ENCODE peak calls at places on chromosomes 1 and 21, in six cellular contexts. V is NCI-H1930; L is stimulated activated CD8-positive, alpha-beta memory T cell treated with anti-CD3 and anti-CD28 coated beads, Interleukin-15, amount 100 ng/mL, for 4 hours; O is H1; Z is CMK; Q is activated naive CD4-positive, alpha-beta T cell. W is an unnamed sample.

GRCh38 chr1:222107975-222108374 is 366.1 kb upstream of the DUSP10 start:
- DNase-seq in V (no peak), L (no peak), O (no peak), Z (no peak), Q (no peak), W (no peak)

GRCh38 chr21:17798796-17799195 is 20.4 kb downstream of the C21orf91 start:
- DNase-seq in V (no peak), L (no peak), O (no peak), Z (no peak), Q (no peak), W (no peak)

GRCh38 chr1:71944006-71944405 is 338.3 kb downstream of the NEGR1 start:
- DNase-seq in V (no peak), L (no peak), O (no peak), Z (no peak), Q (no peak), W (no peak)

GRCh38 chr1:20867062-20867461 is 80.0 kb upstream of the HP1BP3 start:
- DNase-seq in V (no peak), L (no peak), O (no peak), Z (no peak), Q (no peak), W (no peak)

GRCh38 chr1:218496561-218496960 is 151.4 kb downstream of the TGFB2 start:
- DNase-seq in V (no peak), L (no peak), O (no peak), Z (no peak), Q (no peak), W (peak; percentile 100)

GRCh38 chr1:59020151-59020997 is 236.5 kb upstream of the JUN start:
- DNase-seq in V (no peak), L (peak; percentile 15), O (no peak), Z (no peak), Q (no peak), W (peak; percentile 54)

GRCh38 chr1:210233495-210234253 is 1.1 kb downstream of the SERTAD4 start:
- DNase-seq in V (peak; percentile 2), L (no peak), O (peak; percentile 76), Z (no peak), Q (no peak), W (no peak)

GRCh38 chr1:13965770-13966398 is 265.9 kb downstream of the PRDM2 start:
- DNase-seq in V (peak; percentile 25), L (no peak), O (peak; percentile 61), Z (peak; percentile 9), Q (no peak), W (peak; percentile 4)

GRCh38 chr1:39047374-39048229 is 21.5 kb downstream of the NDUFS5 start:
- DNase-seq in V (no peak), L (no peak), O (no peak), Z (peak; percentile 15), Q (no peak), W (peak; percentile 46)

GRCh38 chr1:114153051-114153620 is 533 bp downstream of the SYT6 start:
- DNase-seq in V (peak; percentile 4), L (no peak), O (peak; percentile 67), Z (no peak), Q (no peak), W (no peak)

GRCh38 chr1:116852910-116853309 is 56.8 kb upstream of the PTGFRN start:
- DNase-seq in V (no peak), L (no peak), O (no peak), Z (no peak), Q (no peak), W (no peak)

GRCh38 chr1:59481915-59482505 is 185.1 kb downstream of the FGGY start:
- DNase-seq in V (no peak), L (no peak), O (no peak), Z (no peak), Q (no peak), W (peak; percentile 49)

GRCh38 chr1:212173572-212173971 is 111.6 kb upstream of the PPP2R5A start:
- DNase-seq in V (no peak), L (no peak), O (no peak), Z (no peak), Q (no peak), W (no peak)

GRCh38 chr21:39340687-39341086 is 8.2 kb downstream of the HMGN1 start:
- DNase-seq in V (no peak), L (no peak), O (no peak), Z (no peak), Q (no peak), W (no peak)

GRCh38 chr1:172928412-172928811 is 122.3 kb downstream of the TNFSF18 start:
- DNase-seq in V (no peak), L (no peak), O (no peak), Z (no peak), Q (no peak), W (peak; percentile 81)

GRCh38 chr1:11337536-11338350 is 64.7 kb downstream of the UBIAD1 start:
- DNase-seq in V (peak; percentile 37), L (peak; percentile 34), O (peak; percentile 89), Z (peak; percentile 45), Q (peak; percentile 66), W (no peak)

GRCh38 chr1:96643519-96643918 is 78.1 kb upstream of the PTBP2 start:
- DNase-seq in V (no peak), L (no peak), O (no peak), Z (no peak), Q (no peak), W (no peak)

GRCh38 chr1:63772876-63773275 is 941 bp upstream of the ROR1 start:
- DNase-seq in V (no peak), L (no peak), O (no peak), Z (no peak), Q (no peak), W (no peak)

GRCh38 chr1:107877092-107877491 is 87.9 kb downstream of the VAV3 start:
- DNase-seq in V (no peak), L (no peak), O (no peak), Z (no peak), Q (no peak), W (peak; percentile 62)

GRCh38 chr1:88029142-88029541 is 654.9 kb upstream of the PKN2 start:
- DNase-seq in V (no peak), L (no peak), O (no peak), Z (no peak), Q (no peak), W (no peak)

GRCh38 chr21:33207471-33208149 is 22.1 kb upstream of the IFNAR2 start:
- DNase-seq in V (no peak), L (no peak), O (peak; percentile 13), Z (no peak), Q (no peak), W (no peak)

GRCh38 chr1:56921486-56921885 is 44.3 kb downstream of the C8B start:
- DNase-seq in V (no peak), L (no peak), O (no peak), Z (no peak), Q (no peak), W (no peak)

GRCh38 chr1:171486048-171486519 is 754 bp downstream of the PRRC2C start:
- DNase-seq in V (no peak), L (peak; percentile 64), O (no peak), Z (peak; percentile 82), Q (no peak), W (peak; percentile 31)

GRCh38 chr1:209505044-209505443 is 78.5 kb upstream of the CAMK1G start:
- DNase-seq in V (no peak), L (no peak), O (no peak), Z (no peak), Q (no peak), W (no peak)

GRCh38 chr1:38154089-38154470 is 107.5 kb upstream of the POU3F1 start:
- DNase-seq in V (no peak), L (no peak), O (no peak), Z (no peak), Q (no peak), W (no peak)

GRCh38 chr1:18284750-18285532 is 177.3 kb downstream of the IGSF21 start:
- DNase-seq in V (no peak), L (no peak), O (no peak), Z (no peak), Q (no peak), W (no peak)

GRCh38 chr1:76868154-76868882 is 1.0 kb downstream of the ST6GALNAC5 start:
- DNase-seq in V (peak; percentile 17), L (no peak), O (peak; percentile 79), Z (no peak), Q (no peak), W (no peak)

GRCh38 chr1:28322209-28322608 is 6.6 kb upstream of the MED18 start:
- DNase-seq in V (no peak), L (no peak), O (no peak), Z (no peak), Q (no peak), W (no peak)

GRCh38 chr1:30512253-30512921 is 211.0 kb downstream of the MATN1 start:
- DNase-seq in V (no peak), L (no peak), O (peak; percentile 52), Z (no peak), Q (no peak), W (no peak)